ENCODE peak calls at places on chromosomes 4 and X, in six cellular contexts. One of them, this sample, is unnamed.

GRCh38 chr4:158856852-158857251 is 88.0 kb downstream of the FNIP2 start:
- DNase-seq in HFFc6: peak
- DNase-seq in neural crest cell: no peak
- DNase-seq in osteocyte: no peak
- DNase-seq in activated CD8-positive, alpha-beta T cell treated with anti-CD3 and anti-CD28 coated beads for 36 hours: no peak
- DNase-seq in lower leg skin: no peak
- DNase-seq in this sample: no peak

GRCh38 chr4:145840162-145840768 is 98.4 kb downstream of the ZNF827 start:
- DNase-seq in HFFc6: peak
- DNase-seq in osteocyte: no peak
- DNase-seq in activated CD8-positive, alpha-beta T cell treated with anti-CD3 and anti-CD28 coated beads for 36 hours: peak
- DNase-seq in neural crest cell: no peak
- DNase-seq in lower leg skin: no peak
- DNase-seq in this sample: no peak

GRCh38 chrX:63768760-63769159 is 16.3 kb downstream of the ARHGEF9 start:
- DNase-seq in lower leg skin: no peak
- DNase-seq in activated CD8-positive, alpha-beta T cell treated with anti-CD3 and anti-CD28 coated beads for 36 hours: no peak
- DNase-seq in neural crest cell: no peak
- DNase-seq in HFFc6: no peak
- DNase-seq in osteocyte: no peak
- DNase-seq in this sample: no peak

GRCh38 chr4:4613641-4614286 is 71.9 kb upstream of the STX18 start:
- DNase-seq in neural crest cell: no peak
- DNase-seq in lower leg skin: no peak
- DNase-seq in osteocyte: no peak
- DNase-seq in HFFc6: no peak
- DNase-seq in activated CD8-positive, alpha-beta T cell treated with anti-CD3 and anti-CD28 coated beads for 36 hours: no peak
- DNase-seq in this sample: no peak

GRCh38 chr4:102449751-102450352 is 51.3 kb upstream of the NFKB1 start:
- DNase-seq in lower leg skin: peak
- DNase-seq in neural crest cell: peak
- DNase-seq in HFFc6: peak
- DNase-seq in activated CD8-positive, alpha-beta T cell treated with anti-CD3 and anti-CD28 coated beads for 36 hours: peak
- DNase-seq in osteocyte: no peak
- DNase-seq in this sample: peak

GRCh38 chr4:48742412-48742811 is 37.7 kb downstream of the FRYL start:
- DNase-seq in activated CD8-positive, alpha-beta T cell treated with anti-CD3 and anti-CD28 coated beads for 36 hours: no peak
- DNase-seq in HFFc6: peak
- DNase-seq in osteocyte: no peak
- DNase-seq in lower leg skin: no peak
- DNase-seq in neural crest cell: no peak
- DNase-seq in this sample: no peak

GRCh38 chr4:184282895-184283654 is 65.4 kb upstream of the ENPP6 start:
- DNase-seq in osteocyte: no peak
- DNase-seq in neural crest cell: no peak
- DNase-seq in HFFc6: no peak
- DNase-seq in lower leg skin: no peak
- DNase-seq in activated CD8-positive, alpha-beta T cell treated with anti-CD3 and anti-CD28 coated beads for 36 hours: peak
- DNase-seq in this sample: no peak

GRCh38 chrX:153494541-153495361 is at the start of gene BGN:
- DNase-seq in HFFc6: peak
- DNase-seq in lower leg skin: no peak
- DNase-seq in osteocyte: no peak
- DNase-seq in activated CD8-positive, alpha-beta T cell treated with anti-CD3 and anti-CD28 coated beads for 36 hours: peak
- DNase-seq in neural crest cell: peak
- DNase-seq in this sample: no peak

GRCh38 chr4:119039779-119040178 is 95.9 kb upstream of the MYOZ2 start:
- DNase-seq in HFFc6: no peak
- DNase-seq in activated CD8-positive, alpha-beta T cell treated with anti-CD3 and anti-CD28 coated beads for 36 hours: peak
- DNase-seq in lower leg skin: no peak
- DNase-seq in neural crest cell: no peak
- DNase-seq in osteocyte: no peak
- DNase-seq in this sample: no peak

GRCh38 chrX:108614616-108615015 is 121.7 kb downstream of the IRS4 start:
- DNase-seq in lower leg skin: no peak
- DNase-seq in HFFc6: no peak
- DNase-seq in osteocyte: no peak
- DNase-seq in neural crest cell: no peak
- DNase-seq in activated CD8-positive, alpha-beta T cell treated with anti-CD3 and anti-CD28 coated beads for 36 hours: no peak
- DNase-seq in this sample: no peak

GRCh38 chrX:150482537-150483217 is 85.7 kb upstream of the MTM1 start:
- DNase-seq in activated CD8-positive, alpha-beta T cell treated with anti-CD3 and anti-CD28 coated beads for 36 hours: peak
- DNase-seq in neural crest cell: no peak
- DNase-seq in HFFc6: peak
- DNase-seq in osteocyte: no peak
- DNase-seq in lower leg skin: peak
- DNase-seq in this sample: no peak

GRCh38 chrX:19707472-19707871 is 179.9 kb downstream of the SH3KBP1 start:
- DNase-seq in lower leg skin: no peak
- DNase-seq in neural crest cell: no peak
- DNase-seq in activated CD8-positive, alpha-beta T cell treated with anti-CD3 and anti-CD28 coated beads for 36 hours: no peak
- DNase-seq in osteocyte: no peak
- DNase-seq in HFFc6: no peak
- DNase-seq in this sample: no peak

DNA sequence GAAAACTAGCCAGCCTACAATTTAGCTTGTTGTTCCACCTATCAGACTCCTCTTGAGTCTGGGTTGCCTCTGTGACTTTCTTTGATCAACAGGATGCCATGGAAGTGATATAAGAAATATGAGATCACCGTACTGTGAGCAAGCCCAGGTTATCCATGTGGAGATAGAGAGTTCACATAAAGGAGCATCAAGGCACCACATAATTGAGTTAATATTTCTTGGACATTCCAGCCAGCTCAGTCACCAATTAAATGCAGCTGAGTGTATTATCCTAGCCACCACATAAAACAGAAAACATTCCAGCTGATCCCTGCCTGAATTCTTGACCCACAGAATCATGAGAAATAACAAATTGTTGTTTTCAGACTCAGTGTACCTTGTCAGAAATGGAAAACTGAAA is 253.6 kb downstream of the PPP1R2C start:
- DNase-seq in neural crest cell: no peak
- DNase-seq in HFFc6: no peak
- DNase-seq in lower leg skin: no peak
- DNase-seq in activated CD8-positive, alpha-beta T cell treated with anti-CD3 and anti-CD28 coated beads for 36 hours: no peak
- DNase-seq in osteocyte: no peak
- DNase-seq in this sample: no peak
- TF ChIP-seq CTCF in neural crest cell: no peak
- TF ChIP-seq CTCF in HFFc6: no peak
- TF ChIP-seq CTCF in lower leg skin: no peak
- TF ChIP-seq CTCF in activated CD8-positive, alpha-beta T cell treated with anti-CD3 and anti-CD28 coated beads for 36 hours: no peak
- TF ChIP-seq CTCF in osteocyte: no peak
- TF ChIP-seq CTCF in this sample: no peak

DNA sequence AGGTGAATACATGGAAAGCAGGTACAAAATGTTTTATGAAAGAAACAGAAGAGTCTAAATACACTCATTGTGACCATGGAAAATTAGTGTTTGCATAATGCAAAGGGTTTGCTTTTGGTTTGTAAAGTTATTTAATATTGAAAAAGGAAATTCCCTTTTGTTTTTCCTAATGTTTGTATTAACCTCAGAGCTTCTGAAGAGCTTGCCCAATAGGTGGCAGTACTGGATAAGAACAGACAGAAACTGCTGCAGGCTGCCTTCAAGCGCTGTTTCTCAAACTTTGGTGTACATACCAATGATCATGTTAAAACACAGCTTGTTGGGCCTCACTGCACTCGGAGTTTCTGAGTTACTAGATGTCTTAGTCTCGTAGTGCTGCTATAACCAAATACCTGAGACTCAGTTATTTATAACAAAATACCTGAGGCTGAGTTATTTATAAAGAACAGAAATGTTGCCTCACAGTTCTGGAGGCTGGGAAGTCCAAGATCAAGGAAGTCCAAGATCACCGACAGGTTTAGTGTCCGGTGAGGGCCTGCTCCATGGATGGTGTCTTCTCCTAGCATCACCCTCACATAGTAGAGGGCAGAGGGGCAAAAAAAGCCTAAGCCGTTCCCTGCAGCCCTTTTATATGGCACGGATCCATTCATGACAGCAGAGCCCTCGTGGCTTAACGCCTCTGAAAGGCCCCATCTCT is 54.2 kb downstream of the SUPT20HL2 start:
- DNase-seq in osteocyte: no peak
- DNase-seq in neural crest cell: peak
- DNase-seq in HFFc6: peak
- DNase-seq in activated CD8-positive, alpha-beta T cell treated with anti-CD3 and anti-CD28 coated beads for 36 hours: peak
- DNase-seq in lower leg skin: peak
- DNase-seq in this sample: no peak
- TF ChIP-seq CTCF in osteocyte: peak
- TF ChIP-seq CTCF in neural crest cell: peak
- TF ChIP-seq CTCF in HFFc6: peak
- TF ChIP-seq CTCF in activated CD8-positive, alpha-beta T cell treated with anti-CD3 and anti-CD28 coated beads for 36 hours: peak
- TF ChIP-seq CTCF in lower leg skin: no peak
- TF ChIP-seq CTCF in this sample: peak

GRCh38 chrX:147838465-147839131 is 73.1 kb upstream of the FMR1 start:
- DNase-seq in osteocyte: no peak
- DNase-seq in HFFc6: no peak
- DNase-seq in lower leg skin: no peak
- DNase-seq in neural crest cell: no peak
- DNase-seq in activated CD8-positive, alpha-beta T cell treated with anti-CD3 and anti-CD28 coated beads for 36 hours: no peak
- DNase-seq in this sample: no peak
- TF ChIP-seq CTCF in osteocyte: peak
- TF ChIP-seq CTCF in HFFc6: peak
- TF ChIP-seq CTCF in lower leg skin: no peak
- TF ChIP-seq CTCF in neural crest cell: peak
- TF ChIP-seq CTCF in activated CD8-positive, alpha-beta T cell treated with anti-CD3 and anti-CD28 coated beads for 36 hours: peak
- TF ChIP-seq CTCF in this sample: peak

GRCh38 chrX:41734530-41734929 is 10.5 kb downstream of the GPR82 start:
- DNase-seq in neural crest cell: no peak
- DNase-seq in activated CD8-positive, alpha-beta T cell treated with anti-CD3 and anti-CD28 coated beads for 36 hours: peak
- DNase-seq in lower leg skin: no peak
- DNase-seq in HFFc6: peak
- DNase-seq in osteocyte: no peak
- DNase-seq in this sample: no peak
- TF ChIP-seq CTCF in neural crest cell: peak
- TF ChIP-seq CTCF in activated CD8-positive, alpha-beta T cell treated with anti-CD3 and anti-CD28 coated beads for 36 hours: peak
- TF ChIP-seq CTCF in lower leg skin: no peak
- TF ChIP-seq CTCF in HFFc6: peak
- TF ChIP-seq CTCF in osteocyte: peak
- TF ChIP-seq CTCF in this sample: peak

DNA sequence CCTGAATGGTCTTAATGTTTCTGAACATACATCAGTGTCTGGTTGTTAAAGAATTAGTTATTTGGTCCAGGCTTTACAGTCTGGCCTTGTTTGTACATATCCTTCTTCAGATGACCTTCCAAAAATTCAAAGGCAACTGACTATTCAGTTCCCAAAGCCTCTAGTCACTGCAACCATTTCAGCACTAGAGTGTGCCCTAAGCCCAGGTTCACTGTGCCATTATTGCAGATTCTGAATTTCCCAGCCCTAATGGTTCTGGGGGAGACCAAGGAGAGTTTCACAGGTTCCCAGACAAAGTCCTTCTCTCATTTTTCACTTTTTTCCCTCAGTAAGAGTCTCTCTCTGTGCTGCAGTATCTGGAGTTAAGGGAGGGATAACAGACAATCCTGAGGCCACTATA is 235.8 kb downstream of the TRAM1L1 start:
- DNase-seq in lower leg skin: no peak
- DNase-seq in osteocyte: no peak
- DNase-seq in neural crest cell: no peak
- DNase-seq in HFFc6: no peak
- DNase-seq in activated CD8-positive, alpha-beta T cell treated with anti-CD3 and anti-CD28 coated beads for 36 hours: no peak
- DNase-seq in this sample: no peak
- TF ChIP-seq CTCF in lower leg skin: no peak
- TF ChIP-seq CTCF in osteocyte: peak
- TF ChIP-seq CTCF in neural crest cell: peak
- TF ChIP-seq CTCF in HFFc6: no peak
- TF ChIP-seq CTCF in activated CD8-positive, alpha-beta T cell treated with anti-CD3 and anti-CD28 coated beads for 36 hours: no peak
- TF ChIP-seq CTCF in this sample: peak

GRCh38 chrX:65667503-65668355 is at the start of gene MSN:
- DNase-seq in HFFc6: peak
- DNase-seq in activated CD8-positive, alpha-beta T cell treated with anti-CD3 and anti-CD28 coated beads for 36 hours: peak
- DNase-seq in neural crest cell: peak
- DNase-seq in osteocyte: peak
- DNase-seq in lower leg skin: peak
- DNase-seq in this sample: peak
- TF ChIP-seq CTCF in HFFc6: peak
- TF ChIP-seq CTCF in activated CD8-positive, alpha-beta T cell treated with anti-CD3 and anti-CD28 coated beads for 36 hours: no peak
- TF ChIP-seq CTCF in neural crest cell: no peak
- TF ChIP-seq CTCF in osteocyte: peak
- TF ChIP-seq CTCF in lower leg skin: no peak
- TF ChIP-seq CTCF in this sample: peak

GRCh38 chr4:69156913-69157312 is 57.6 kb downstream of the UGT2B11 start:
- DNase-seq in lower leg skin: no peak
- DNase-seq in osteocyte: no peak
- DNase-seq in activated CD8-positive, alpha-beta T cell treated with anti-CD3 and anti-CD28 coated beads for 36 hours: no peak
- DNase-seq in neural crest cell: no peak
- DNase-seq in HFFc6: no peak
- DNase-seq in this sample: no peak
- TF ChIP-seq CTCF in lower leg skin: no peak
- TF ChIP-seq CTCF in osteocyte: peak
- TF ChIP-seq CTCF in activated CD8-positive, alpha-beta T cell treated with anti-CD3 and anti-CD28 coated beads for 36 hours: no peak
- TF ChIP-seq CTCF in neural crest cell: peak
- TF ChIP-seq CTCF in HFFc6: peak
- TF ChIP-seq CTCF in this sample: peak